ENCODE peak calls at places on chromosomes 13 and 19, in five cellular contexts. J, H, Z, G and S are unnamed samples.

GRCh38 chr13:73661687-73662425 is 472.3 kb downstream of the KLF12 start:
- DNase-seq in G (no peak), H (no peak), J (no peak), Z (no peak), S (no peak)

GRCh38 chr13:80012281-80012680 is 328.6 kb downstream of the SPRY2 start:
- DNase-seq in J (no peak), G (no peak), Z (no peak), H (no peak), S (no peak)

GRCh38 chr19:50300814-50301606 is 28.2 kb downstream of the KCNC3 start:
- DNase-seq in Z (no peak), J (no peak), G (no peak), H (no peak), S (no peak)

GRCh38 chr13:33263976-33264619 is 21.5 kb downstream of the STARD13 start:
- DNase-seq in G (no peak), H (no peak), Z (no peak), J (no peak), S (no peak)

GRCh38 chr19:3245050-3245449 is 20.6 kb downstream of the CELF5 start:
- DNase-seq in J (no peak), Z (no peak), G (no peak), H (no peak), S (no peak)

GRCh38 chr19:30649149-30649548 is 277.0 kb downstream of the ZNF536 start:
- DNase-seq in Z (no peak), G (no peak), J (no peak), H (no peak), S (no peak)

GRCh38 chr19:2325261-2326046 is 2.9 kb downstream of the LSM7 start:
- DNase-seq in Z (no peak), J (no peak), G (no peak), H (no peak), S (no peak)

GRCh38 chr19:30162718-30163117 is 209.5 kb upstream of the ZNF536 start:
- DNase-seq in Z (no peak), G (no peak), H (no peak), J (no peak), S (no peak)

GRCh38 chr19:16248380-16249023 is 50.8 kb downstream of the AP1M1 start:
- DNase-seq in J (no peak), G (no peak), H (no peak), Z (no peak), S (no peak)

GRCh38 chr13:93409816-93410215 is 183.2 kb downstream of the GPC6 start:
- DNase-seq in Z (no peak), J (no peak), G (no peak), H (no peak), S (no peak)

GRCh38 chr19:18021121-18021755 is 13.3 kb downstream of the ARRDC2 start:
- DNase-seq in G (peak), Z (no peak), J (peak), H (peak), S (peak)

GRCh38 chr13:63408227-63409202 is 1992.9 kb upstream of the PCDH20 start:
- DNase-seq in Z (no peak), G (no peak), H (no peak), J (no peak), S (no peak)

GRCh38 chr19:18665771-18666202 is 17.7 kb upstream of the CRTC1 start:
- DNase-seq in G (no peak), Z (no peak), H (no peak), J (no peak), S (no peak)

GRCh38 chr13:48749699-48750473 is 96.2 kb downstream of the CYSLTR2 start:
- DNase-seq in Z (peak), H (peak), J (peak), G (peak), S (peak)

GRCh38 chr19:18865973-18866799 is 29.8 kb downstream of the CERS1 start:
- DNase-seq in H (peak), J (peak), Z (peak), G (peak), S (peak)

GRCh38 chr13:94708031-94708571 is 4.2 kb downstream of the SOX21 start:
- DNase-seq in H (no peak), J (no peak), Z (no peak), G (no peak), S (no peak)

GRCh38 chr13:109790951-109791605 is 4.7 kb upstream of the IRS2 start:
- DNase-seq in H (no peak), G (no peak), Z (no peak), J (no peak), S (no peak)

GRCh38 chr19:33290082-33290815 is 12.1 kb downstream of the CEBPA start:
- DNase-seq in H (no peak), J (no peak), Z (no peak), G (no peak), S (peak)

GRCh38 chr19:32251634-32252332 is 93.6 kb upstream of the ZNF507 start:
- DNase-seq in G (no peak), J (no peak), H (no peak), Z (no peak), S (no peak)

GRCh38 chr13:40132249-40132648 is 476.8 kb downstream of the COG6 start:
- DNase-seq in G (no peak), J (no peak), H (no peak), Z (no peak), S (no peak)

GRCh38 chr13:41019578-41020347 is 647 bp upstream of the ELF1 start:
- DNase-seq in H (no peak), Z (no peak), J (no peak), G (no peak), S (no peak)

GRCh38 chr19:1401138-1401888 is at the start of gene GAMT:
- DNase-seq in H (peak), G (peak), J (peak), Z (no peak), S (no peak)

GRCh38 chr13:35343417-35343816 is 133.1 kb downstream of the MAB21L1 start:
- DNase-seq in H (no peak), Z (no peak), G (no peak), J (no peak), S (no peak)

GRCh38 chr13:67091603-67092002 is 138.5 kb downstream of the PCDH9 start:
- DNase-seq in J (no peak), Z (no peak), G (no peak), H (no peak), S (no peak)

GRCh38 chr13:40438022-40438692 is 228.3 kb downstream of the FOXO1 start:
- DNase-seq in H (no peak), G (no peak), Z (no peak), J (no peak), S (no peak)

GRCh38 chr19:13938361-13939027 is at the start of gene PODNL1:
- DNase-seq in Z (no peak), H (no peak), G (no peak), J (no peak), S (no peak)

GRCh38 chr13:106038752-106039151 is 496.7 kb downstream of the EFNB2 start:
- DNase-seq in Z (no peak), J (no peak), G (no peak), H (no peak), S (no peak)

GRCh38 chr13:43374621-43375020 is 351.2 kb downstream of the DNAJC15 start:
- DNase-seq in J (no peak), Z (no peak), G (no peak), H (no peak), S (no peak)

GRCh38 chr19:751501-752341 is 809 bp downstream of the MISP start:
- DNase-seq in H (no peak), J (no peak), Z (no peak), G (no peak), S (no peak)

GRCh38 chr13:108428691-108429090 is 159.2 kb downstream of the TNFSF13B start:
- DNase-seq in J (no peak), H (no peak), G (no peak), Z (no peak), S (no peak)
- TF ChIP-seq CTCF in J (no peak), H (no peak), G (no peak), Z (no peak), S (no peak)

DNA sequence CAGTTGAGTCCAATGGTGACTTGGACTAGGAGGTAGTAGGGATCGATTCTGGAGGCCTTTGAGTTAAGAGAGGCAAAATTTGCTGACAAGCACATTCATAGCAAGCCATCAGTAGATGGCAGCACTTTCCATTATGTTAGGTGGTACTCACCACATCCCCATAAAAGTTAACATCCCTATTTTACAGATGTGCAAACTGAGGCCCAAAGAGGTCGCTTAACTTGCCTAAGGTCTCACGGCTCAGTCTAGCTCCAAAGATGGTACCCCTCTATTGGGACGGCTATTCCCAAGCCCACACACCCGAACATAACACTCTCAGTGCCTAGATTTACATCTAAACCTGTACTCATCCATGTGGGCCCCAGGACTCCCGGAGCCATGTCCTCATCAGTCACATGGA is 21.5 kb upstream of the FOSB start:
- DNase-seq in G (no peak), J (peak), Z (no peak), H (no peak), S (no peak)
- TF ChIP-seq CTCF in G (peak), J (peak), Z (no peak), H (peak), S (peak)

GRCh38 chr13:27194895-27195764 is 23.5 kb upstream of the USP12 start:
- DNase-seq in Z (no peak), J (no peak), H (no peak), G (no peak), S (no peak)
- TF ChIP-seq CTCF in Z (no peak), J (no peak), H (no peak), G (no peak), S (no peak)

GRCh38 chr13:97749174-97749573 is 204.3 kb upstream of the IPO5 start:
- DNase-seq in H (no peak), G (no peak), J (no peak), Z (no peak), S (no peak)
- TF ChIP-seq CTCF in H (no peak), G (no peak), J (peak), Z (no peak), S (no peak)